ENCODE peak calls at places on chromosomes 5 and 9, in six cellular contexts. U is T-cell; Z is WERI-Rb-1; O is stimulated activated CD4-positive, alpha-beta T cell treated with anti-CD3 and anti-CD28 coated beads, Interleukin-1b, Interleukin-23, amount 100 ng/mL, for 4 hours; P is sciatic nerve; W is stimulated activated naive CD8-positive, alpha-beta T cell treated with anti-CD3 and anti-CD28 coated beads, Interleukin-15, Interleukin-2, amounts not matched to agents 100 U/mL and 50 U/mL, for 24 hours. M is an unnamed sample.

GRCh38 chr9:119283118-119283794 is 86.0 kb downstream of the BRINP1 start:
- DNase-seq in U (no peak), Z (no peak), O (no peak), P (no peak), W (no peak), M (no peak)

GRCh38 chr5:14913141-14913540 is 41.6 kb upstream of the ANKH start:
- DNase-seq in U (no peak), Z (no peak), O (no peak), P (no peak), W (no peak), M (no peak)

GRCh38 chr5:139399501-139400121 is 4.3 kb downstream of the SPATA24 start:
- DNase-seq in U (no peak), Z (no peak), O (no peak), P (no peak), W (no peak), M (no peak)

GRCh38 chr5:53419247-53419646 is 61.2 kb upstream of the FST start:
- DNase-seq in U (no peak), Z (no peak), O (no peak), P (no peak), W (no peak), M (no peak)

GRCh38 chr5:92885950-92886349 is 695.1 kb downstream of the NR2F1-AS1 start:
- DNase-seq in U (no peak), Z (peak), O (no peak), P (no peak), W (no peak), M (no peak)

GRCh38 chr9:113593682-113594281 is 130.3 kb downstream of the RGS3 start:
- DNase-seq in U (no peak), Z (peak), O (no peak), P (peak), W (no peak), M (peak)

GRCh38 chr5:141486091-141486490 is 1.3 kb downstream of the PCDHGC4 start:
- DNase-seq in U (no peak), Z (no peak), O (no peak), P (no peak), W (no peak), M (no peak)

GRCh38 chr5:176144508-176144907 is 93.7 kb upstream of the SIMC1 start:
- DNase-seq in U (no peak), Z (no peak), O (no peak), P (no peak), W (no peak), M (no peak)

GRCh38 chr5:155768342-155768741 is 558.6 kb upstream of the SGCD start:
- DNase-seq in U (no peak), Z (no peak), O (no peak), P (no peak), W (no peak), M (no peak)

GRCh38 chr9:21677834-21678233 is 124.6 kb upstream of the MTAP start:
- DNase-seq in U (no peak), Z (no peak), O (no peak), P (no peak), W (no peak), M (no peak)

GRCh38 chr5:132767150-132767549 is 9.9 kb downstream of the SEPTIN8 start:
- DNase-seq in U (no peak), Z (no peak), O (no peak), P (no peak), W (no peak), M (no peak)

GRCh38 chr5:179868541-179868940 is 9.9 kb upstream of the MRNIP start:
- DNase-seq in U (no peak), Z (no peak), O (no peak), P (no peak), W (no peak), M (no peak)

GRCh38 chr5:180140627-180141006 is 68.4 kb downstream of the RASGEF1C start:
- DNase-seq in U (no peak), Z (no peak), O (no peak), P (no peak), W (no peak), M (no peak)

GRCh38 chr5:136526798-136527197 is 161.5 kb upstream of the TRPC7 start:
- DNase-seq in U (no peak), Z (no peak), O (no peak), P (no peak), W (no peak), M (no peak)

GRCh38 chr9:127780126-127780885 is 1.8 kb upstream of the SH2D3C start:
- DNase-seq in U (no peak), Z (no peak), O (no peak), P (no peak), W (no peak), M (no peak)

GRCh38 chr5:54135042-54135441 is 175.3 kb downstream of the ARL15 start:
- DNase-seq in U (no peak), Z (no peak), O (no peak), P (no peak), W (no peak), M (no peak)

GRCh38 chr5:68744196-68744595 is 349.6 kb upstream of the SLC30A5 start:
- DNase-seq in U (no peak), Z (no peak), O (no peak), P (no peak), W (no peak), M (no peak)

GRCh38 chr9:131773911-131774379 is 34.1 kb upstream of the RAPGEF1 start:
- DNase-seq in U (peak), Z (peak), O (no peak), P (no peak), W (peak), M (no peak)

GRCh38 chr9:109629615-109630014 is 131.5 kb upstream of the PTPN3 start:
- DNase-seq in U (no peak), Z (no peak), O (no peak), P (no peak), W (no peak), M (no peak)

GRCh38 chr9:6884101-6884500 is 126.3 kb downstream of the KDM4C start:
- DNase-seq in U (no peak), Z (no peak), O (no peak), P (no peak), W (no peak), M (no peak)

GRCh38 chr5:18068851-18069250 is 434.6 kb downstream of the TAF11L14 start:
- DNase-seq in U (no peak), Z (peak), O (no peak), P (no peak), W (no peak), M (peak)

GRCh38 chr5:103849934-103850333 is 287.3 kb upstream of the NUDT12 start:
- DNase-seq in U (no peak), Z (no peak), O (no peak), P (no peak), W (no peak), M (no peak)

GRCh38 chr5:87826507-87826906 is 413.8 kb upstream of the CCNH start:
- DNase-seq in U (no peak), Z (no peak), O (no peak), P (no peak), W (no peak), M (no peak)

GRCh38 chr9:119029876-119030275 is 339.4 kb downstream of the BRINP1 start:
- DNase-seq in U (no peak), Z (no peak), O (no peak), P (no peak), W (no peak), M (no peak)

GRCh38 chr9:135023389-135023788 is 64.1 kb upstream of the OLFM1 start:
- DNase-seq in U (no peak), Z (no peak), O (no peak), P (no peak), W (no peak), M (no peak)

GRCh38 chr9:93007529-93008058 is 50.9 kb upstream of the SUSD3 start:
- DNase-seq in U (no peak), Z (no peak), O (no peak), P (no peak), W (no peak), M (no peak)

GRCh38 chr5:171997011-171997410 is 9.4 kb downstream of the FBXW11 start:
- DNase-seq in U (no peak), Z (no peak), O (no peak), P (no peak), W (no peak), M (no peak)

GRCh38 chr9:133008824-133009223 is 22.0 kb upstream of the GTF3C5 start:
- DNase-seq in U (no peak), Z (no peak), O (no peak), P (no peak), W (no peak), M (no peak)

GRCh38 chr9:30243467-30243866 is 2141.0 kb upstream of the ACO1 start:
- DNase-seq in U (no peak), Z (no peak), O (no peak), P (no peak), W (no peak), M (no peak)

M was measured in SHP77.